ENCODE peak calls at places on chromosomes 3 and 15, in seven cellular contexts. K is H9, P is neural crest cell, G is type B pancreatic cell, M is tibial nerve, W is esophagus squamous epithelium, N is GM10248. X is an unnamed sample.

GRCh38 chr15:82936966-82937647 is 15.4 kb downstream of the HOMER2 start:
- DNase-seq in K (no peak), P (no peak), G (no peak), M (no peak), W (no peak), N (no peak), X (no peak)

GRCh38 chr3:131361464-131362421 is 19.8 kb upstream of the NUDT16 start:
- DNase-seq in K (peak), P (peak), G (peak), M (peak), W (peak), N (peak), X (peak)

GRCh38 chr15:45606413-45606812 is 19.2 kb downstream of the BLOC1S6 start:
- DNase-seq in K (no peak), P (no peak), G (no peak), M (no peak), W (no peak), N (no peak), X (no peak)

GRCh38 chr3:154919226-154919625 is 160.9 kb upstream of the MME start:
- DNase-seq in K (no peak), P (no peak), G (no peak), M (no peak), W (no peak), N (no peak), X (no peak)

GRCh38 chr3:96959902-96960596 is 145.7 kb downstream of the EPHA6 start:
- DNase-seq in K (no peak), P (no peak), G (no peak), M (no peak), W (no peak), N (no peak), X (no peak)

GRCh38 chr15:57565326-57565725 is 26.4 kb upstream of the MYZAP start:
- DNase-seq in K (peak), P (no peak), G (no peak), M (no peak), W (no peak), N (no peak), X (no peak)

GRCh38 chr3:65946438-65946837 is 92.3 kb downstream of the MAGI1 start:
- DNase-seq in K (no peak), P (no peak), G (no peak), M (no peak), W (no peak), N (no peak), X (no peak)

GRCh38 chr15:31326729-31327673 is at the start of gene KLF13:
- DNase-seq in K (no peak), P (no peak), G (no peak), M (no peak), W (no peak), N (no peak), X (no peak)

GRCh38 chr15:50116477-50116876 is 2.6 kb downstream of the ATP8B4 start:
- DNase-seq in K (peak), P (no peak), G (no peak), M (no peak), W (no peak), N (peak), X (no peak)

GRCh38 chr3:16849240-16849639 is 35.5 kb upstream of the PLCL2 start:
- DNase-seq in K (no peak), P (peak), G (no peak), M (peak), W (peak), N (peak), X (peak)

GRCh38 chr15:81740402-81740801 is 305.4 kb downstream of the MEX3B start:
- DNase-seq in K (no peak), P (no peak), G (no peak), M (no peak), W (no peak), N (no peak), X (no peak)

GRCh38 chr3:64852738-64853137 is 164.9 kb upstream of the ADAMTS9 start:
- DNase-seq in K (no peak), P (no peak), G (no peak), M (no peak), W (no peak), N (no peak), X (no peak)

GRCh38 chr15:55526559-55527036 is 18.6 kb upstream of the DNAAF4 start:
- DNase-seq in K (peak), P (no peak), G (no peak), M (no peak), W (no peak), N (peak), X (no peak)

GRCh38 chr3:53122933-53123305 is 7.3 kb downstream of the RFT1 start:
- DNase-seq in K (no peak), P (no peak), G (no peak), M (no peak), W (no peak), N (no peak), X (no peak)
- TF ChIP-seq CTCF in K (no peak), P (no peak), G (no peak), M (no peak), W (no peak), N (no peak), X (no peak)

GRCh38 chr3:184008161-184008560 is 9.5 kb downstream of the ABCC5 start:
- DNase-seq in K (no peak), P (no peak), G (no peak), M (no peak), W (no peak), N (no peak), X (no peak)

GRCh38 chr3:184016169-184016570 is 1.5 kb downstream of the ABCC5 start:
- DNase-seq in K (no peak), P (no peak), G (no peak), M (no peak), W (no peak), N (no peak), X (no peak)

GRCh38 chr3:184011937-184012889 is 5.5 kb downstream of the ABCC5 start:
- DNase-seq in K (no peak), P (no peak), G (no peak), M (no peak), W (no peak), N (no peak), X (no peak)

GRCh38 chr3:184015381-184016019 is 2.2 kb downstream of the ABCC5 start:
- DNase-seq in K (no peak), P (no peak), G (no peak), M (no peak), W (no peak), N (no peak), X (no peak)

DNA sequence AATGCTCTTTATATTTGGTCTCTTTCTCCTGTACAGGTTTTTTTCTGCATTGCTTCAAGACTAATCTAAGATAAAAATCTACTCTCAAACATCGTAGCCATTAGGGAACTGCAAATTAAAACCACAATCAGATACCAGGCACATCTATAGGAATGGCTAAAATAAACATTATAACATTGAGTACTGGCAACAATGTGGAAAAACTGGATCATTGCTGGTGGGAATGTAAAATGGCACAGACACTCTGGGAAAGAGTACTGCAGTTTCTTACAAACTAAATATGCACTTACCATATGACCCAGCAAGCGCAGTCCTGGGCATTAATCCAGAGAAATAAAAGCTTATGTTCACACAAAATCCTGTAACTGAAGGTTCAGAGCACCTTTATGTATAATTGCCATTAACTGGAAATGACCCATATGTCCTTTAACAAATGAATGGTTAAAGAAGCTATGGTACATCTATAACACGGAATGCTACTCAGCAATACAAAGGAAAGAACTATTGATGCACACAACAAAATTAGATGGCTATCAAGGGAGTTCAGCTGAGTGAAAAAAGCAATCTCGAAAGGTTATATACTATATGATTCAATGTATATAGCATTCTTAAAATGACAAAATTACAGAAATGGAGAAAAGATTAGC is 6.3 kb downstream of the ABCC5 start:
- DNase-seq in K (no peak), P (no peak), G (no peak), M (no peak), W (no peak), N (no peak), X (no peak)
- TF ChIP-seq CTCF in K (no peak), P (no peak), G (no peak), M (no peak), W (no peak), N (no peak), X (no peak)

DNA sequence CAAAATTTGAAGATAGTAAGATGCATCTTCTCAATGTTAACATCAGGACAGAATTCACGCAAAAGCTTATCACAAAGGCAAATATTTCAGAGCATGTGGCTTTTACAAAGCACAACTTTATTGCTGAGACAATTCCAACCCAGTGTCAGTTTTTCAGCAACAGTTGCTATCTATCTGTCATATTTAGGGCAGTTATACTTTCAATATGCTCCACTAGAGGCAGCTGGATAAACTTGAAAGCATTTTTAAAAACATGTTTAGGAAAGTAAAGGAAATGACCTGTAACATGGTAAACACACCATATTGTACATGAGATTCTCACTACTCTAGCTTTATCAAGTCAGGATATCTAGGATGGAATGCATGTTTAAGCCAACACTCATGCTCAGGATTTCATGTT is 63.7 kb upstream of the CPB1 start:
- DNase-seq in K (no peak), P (no peak), G (no peak), M (no peak), W (no peak), N (no peak), X (no peak)
- TF ChIP-seq CTCF in K (no peak), P (no peak), G (no peak), M (no peak), W (no peak), N (no peak), X (no peak)

GRCh38 chr15:88476635-88477038 is 9.1 kb downstream of the MRPS11 start:
- DNase-seq in K (peak), P (peak), G (no peak), M (peak), W (no peak), N (peak), X (peak)
- TF ChIP-seq CTCF in K (peak), P (peak), G (peak), M (peak), W (peak), N (peak), X (peak)

GRCh38 chr15:94523873-94524272 is 292.5 kb downstream of the MCTP2 start:
- DNase-seq in K (no peak), P (no peak), G (no peak), M (no peak), W (no peak), N (no peak), X (no peak)

GRCh38 chr15:94522125-94522524 is 290.8 kb downstream of the MCTP2 start:
- DNase-seq in K (no peak), P (no peak), G (no peak), M (no peak), W (no peak), N (no peak), X (no peak)

GRCh38 chr15:94524565-94524964 is 293.2 kb downstream of the MCTP2 start:
- DNase-seq in K (no peak), P (no peak), G (no peak), M (no peak), W (no peak), N (no peak), X (no peak)

DNA sequence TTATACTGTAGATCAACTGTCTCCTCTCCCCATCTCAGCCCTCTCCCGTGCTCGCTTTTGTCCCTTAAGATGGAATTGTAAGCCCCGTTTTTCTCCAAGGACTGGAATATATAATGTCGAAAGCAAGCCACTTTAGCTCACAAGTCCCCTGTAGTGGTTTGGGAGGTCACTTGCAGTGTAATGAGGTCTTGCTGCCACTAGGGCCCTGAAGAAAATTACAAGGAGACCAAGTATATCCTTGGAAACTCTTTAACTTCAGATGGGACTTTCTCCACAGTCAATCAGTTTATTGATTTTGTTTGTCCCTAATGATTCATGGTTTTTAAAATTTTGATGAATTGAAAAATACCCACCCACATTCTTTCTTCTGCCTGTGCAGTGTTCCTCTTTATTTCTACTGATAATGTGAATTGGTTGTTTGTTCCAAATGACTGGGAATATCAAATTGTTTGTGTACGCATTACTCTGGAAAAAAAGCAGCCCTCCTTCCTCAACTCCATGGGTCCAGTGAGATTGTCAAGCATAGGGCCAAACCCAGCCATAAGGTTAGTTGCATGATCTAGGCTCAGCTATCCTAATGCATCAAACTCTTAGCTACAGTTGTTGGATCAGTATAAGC is 294.8 kb downstream of the MCTP2 start:
- DNase-seq in K (peak), P (no peak), G (no peak), M (no peak), W (no peak), N (no peak), X (no peak)
- TF ChIP-seq CTCF in K (peak), P (peak), G (peak), M (no peak), W (peak), N (no peak), X (peak)

DNA sequence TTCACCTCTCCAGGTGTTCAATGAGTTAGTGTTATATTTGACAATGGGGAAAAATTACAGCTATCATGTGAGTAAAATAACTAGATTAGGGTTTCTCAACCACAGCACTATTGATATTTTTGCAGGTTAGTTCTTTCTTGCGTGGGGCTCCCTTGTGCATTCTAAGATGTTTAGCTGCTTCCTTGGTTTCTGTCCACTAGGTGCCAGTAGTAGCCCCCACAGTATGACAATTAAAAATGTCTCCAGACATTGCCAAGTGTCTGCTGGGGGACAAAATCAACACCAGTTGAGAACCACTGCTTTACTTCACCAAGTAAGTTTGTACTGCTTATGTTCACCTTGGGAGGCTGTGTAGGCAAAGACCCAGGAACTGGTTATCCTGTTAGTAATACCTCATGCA is 618.7 kb downstream of the EDEM1 start:
- DNase-seq in K (peak), P (no peak), G (no peak), M (no peak), W (no peak), N (no peak), X (no peak)
- TF ChIP-seq CTCF in K (peak), P (peak), G (peak), M (no peak), W (no peak), N (peak), X (peak)

DNA sequence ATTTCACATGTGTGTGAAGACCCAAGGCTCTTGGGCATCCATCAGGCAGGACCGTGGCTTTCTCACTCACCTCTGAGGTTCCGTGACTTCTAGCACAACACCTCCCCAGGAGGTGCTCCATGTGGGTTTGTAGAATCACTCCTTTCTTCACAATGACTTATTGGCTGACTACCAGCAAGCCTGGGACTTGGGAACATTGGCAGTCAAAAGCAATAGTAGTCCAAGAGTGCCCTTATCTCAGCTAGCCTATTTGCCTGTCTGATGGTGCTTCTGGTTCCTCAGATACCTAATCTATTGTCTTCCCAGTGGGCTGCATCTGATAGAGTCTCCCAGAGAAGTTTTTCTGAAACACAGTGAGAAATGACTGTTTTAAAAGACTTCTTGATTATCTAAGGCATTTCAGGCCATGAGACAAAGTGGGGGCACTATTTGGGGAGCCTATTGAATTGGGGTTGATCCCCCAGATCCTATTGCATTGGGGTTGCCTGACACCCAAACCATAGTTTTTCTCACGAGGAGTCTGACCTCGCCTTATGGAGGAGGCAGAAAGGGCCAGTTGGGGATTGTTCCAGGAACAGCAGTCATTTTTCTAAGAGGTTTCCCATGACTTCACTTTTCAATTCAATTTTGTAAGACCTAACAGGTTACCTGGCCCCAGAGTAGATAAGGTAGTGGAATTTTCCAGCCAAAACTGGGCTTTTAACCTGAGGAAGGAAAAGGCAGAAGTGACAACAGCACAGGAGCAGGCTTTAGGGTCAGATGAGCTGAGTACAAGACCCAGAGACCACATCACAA is 88.0 kb downstream of the CYP19A1 start:
- DNase-seq in K (no peak), P (no peak), G (no peak), M (no peak), W (no peak), N (no peak), X (no peak)
- TF ChIP-seq CTCF in K (no peak), P (no peak), G (no peak), M (no peak), W (no peak), N (no peak), X (no peak)

GRCh38 chr15:79340315-79340602 is 29.3 kb downstream of the TMED3 start:
- DNase-seq in K (no peak), P (no peak), G (no peak), M (no peak), W (no peak), N (no peak), X (no peak)
- TF ChIP-seq CTCF in K (no peak), P (no peak), G (peak), M (no peak), W (no peak), N (no peak), X (no peak)

GRCh38 chr15:25345943-25346342 is 92.9 kb downstream of the UBE3A start:
- DNase-seq in K (peak), P (no peak), G (no peak), M (peak), W (no peak), N (no peak), X (peak)
- TF ChIP-seq CTCF in K (peak), P (no peak), G (peak), M (no peak), W (peak), N (no peak), X (no peak)

DNA sequence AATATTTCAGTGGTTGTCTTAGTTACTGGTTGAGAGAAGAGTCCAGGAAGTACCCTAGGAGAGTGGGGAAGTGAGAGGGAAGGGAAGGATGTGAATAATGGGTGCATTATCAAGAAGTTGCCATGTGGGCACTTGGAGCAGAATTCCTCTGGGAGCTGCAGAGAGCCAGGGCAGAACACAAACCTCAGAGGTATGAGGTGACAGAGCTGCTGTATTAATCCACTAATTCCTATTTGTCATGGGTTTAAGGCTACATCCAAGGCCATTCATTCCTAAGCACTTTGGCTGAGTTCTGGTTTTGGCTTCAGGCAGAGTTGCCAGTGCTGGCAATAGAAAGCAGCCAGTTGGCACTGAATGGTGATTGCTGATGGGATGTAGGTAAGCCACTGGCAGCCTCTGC is 29.1 kb downstream of the NDUFB4 start:
- DNase-seq in K (no peak), P (no peak), G (no peak), M (no peak), W (no peak), N (no peak), X (no peak)
- TF ChIP-seq CTCF in K (no peak), P (no peak), G (no peak), M (no peak), W (no peak), N (no peak), X (no peak)